ENCODE peak calls at places on chromosomes 3 and 15, in five cellular contexts. Z is H9, I is left lung, B is transverse colon, C is fibroblast of lung. Q is an unnamed sample.

GRCh38 chr3:192847918-192848317 is 69.7 kb downstream of the MB21D2 start:
- DNase-seq in Z (no peak), I (no peak), B (no peak), C (peak; percentile 70), Q (no peak)

GRCh38 chr3:38281895-38282686 is at the start of gene SLC22A14:
- DNase-seq in Z (peak; percentile 60), I (no peak), B (no peak), C (no peak), Q (no peak)

GRCh38 chr15:25725758-25726157 is 137.4 kb downstream of the ATP10A start:
- DNase-seq in Z (no peak), I (no peak), B (no peak), C (no peak), Q (no peak)

GRCh38 chr3:23239181-23240068 is 36.3 kb downstream of the UBE2E2 start:
- DNase-seq in Z (no peak), I (no peak), B (no peak), C (no peak), Q (no peak)

GRCh38 chr3:53274938-53275666 is 19.3 kb upstream of the TKT start:
- DNase-seq in Z (no peak), I (no peak), B (no peak), C (no peak), Q (no peak)

GRCh38 chr3:142509079-142509478 is 61.2 kb upstream of the XRN1 start:
- DNase-seq in Z (no peak), I (no peak), B (no peak), C (no peak), Q (no peak)

GRCh38 chr3:93973160-93974126 is at the start of gene PROS1:
- DNase-seq in Z (peak; percentile 66), I (peak; percentile 88), B (peak; percentile 83), C (peak; percentile 88), Q (peak; percentile 77)

GRCh38 chr3:25511972-25512721 is 84.1 kb downstream of the RARB start:
- DNase-seq in Z (no peak), I (no peak), B (no peak), C (no peak), Q (no peak)

GRCh38 chr15:65042776-65043322 is 2.3 kb upstream of the SLC51B start:
- DNase-seq in Z (no peak), I (no peak), B (peak; percentile 41), C (no peak), Q (peak; percentile 58)

GRCh38 chr15:31332020-31332680 is 5.5 kb downstream of the KLF13 start:
- DNase-seq in Z (no peak), I (no peak), B (no peak), C (no peak), Q (no peak)

GRCh38 chr15:70269991-70270751 is 172.5 kb upstream of the TLE3 start:
- DNase-seq in Z (no peak), I (no peak), B (peak; percentile 19), C (no peak), Q (no peak)

GRCh38 chr3:151037746-151038145 is 47.7 kb upstream of the MED12L start:
- DNase-seq in Z (no peak), I (peak; percentile 40), B (peak; percentile 9), C (peak; percentile 91), Q (no peak)

GRCh38 chr15:95887666-95888480 is 442.6 kb upstream of the NR2F2 start:
- DNase-seq in Z (no peak), I (no peak), B (no peak), C (no peak), Q (no peak)

GRCh38 chr3:120364821-120365220 is 15.7 kb upstream of the LRRC58 start:
- DNase-seq in Z (no peak), I (no peak), B (no peak), C (peak; percentile 3), Q (no peak)

GRCh38 chr3:152054315-152054714 is 180.9 kb downstream of the SUCNR1 start:
- DNase-seq in Z (no peak), I (no peak), B (no peak), C (no peak), Q (no peak)

GRCh38 chr3:39644176-39644575 is 165.2 kb upstream of the MYRIP start:
- DNase-seq in Z (no peak), I (no peak), B (no peak), C (peak; percentile 72), Q (no peak)

GRCh38 chr3:140188285-140188684 is 253.3 kb downstream of the CLSTN2 start:
- DNase-seq in Z (no peak), I (no peak), B (no peak), C (no peak), Q (no peak)

GRCh38 chr15:51758645-51759044 is 7.2 kb downstream of the TMOD2 start:
- DNase-seq in Z (no peak), I (no peak), B (peak; percentile 27), C (peak; percentile 81), Q (no peak)

GRCh38 chr15:66865622-66866611 is 163.9 kb downstream of the SMAD6 start:
- DNase-seq in Z (peak; percentile 20), I (peak; percentile 69), B (peak; percentile 35), C (no peak), Q (peak; percentile 88)

GRCh38 chr3:179811321-179812095 is 158.7 kb downstream of the USP13 start:
- DNase-seq in Z (peak; percentile 57), I (no peak), B (peak; percentile 12), C (peak; percentile 89), Q (no peak)

GRCh38 chr15:99550077-99550476 is 15.7 kb upstream of the MEF2A start:
- DNase-seq in Z (no peak), I (no peak), B (no peak), C (no peak), Q (no peak)

DNA sequence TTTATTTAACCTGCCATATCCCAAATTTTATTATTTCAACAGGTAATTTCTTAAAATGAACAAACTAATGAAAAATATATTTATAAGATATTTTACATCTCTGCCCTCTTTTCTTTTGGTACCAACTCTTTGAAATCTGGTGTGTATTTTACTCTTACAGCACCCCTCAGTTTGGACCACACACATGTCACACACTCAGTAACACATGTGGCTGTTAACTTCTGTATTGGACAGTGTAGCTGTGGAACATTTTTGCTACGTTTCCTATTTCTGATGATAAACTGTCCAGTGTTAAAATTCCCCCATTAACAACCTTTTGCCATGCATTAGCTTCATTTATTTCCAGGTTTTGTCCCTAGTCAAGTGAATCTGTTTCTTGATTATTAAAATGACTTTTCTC is 250.6 kb downstream of the NFKBIZ start:
- DNase-seq in Z (no peak), I (no peak), B (no peak), C (no peak), Q (no peak)
- H3K4me1 ChIP-seq in Z (no peaks in the 10 kb centered on the region), I (peaks cover 2% of the 10 kb centered on the region), B (no peaks in the 10 kb centered on the region), C (no peaks in the 10 kb centered on the region), Q (no peaks in the 10 kb centered on the region)

DNA sequence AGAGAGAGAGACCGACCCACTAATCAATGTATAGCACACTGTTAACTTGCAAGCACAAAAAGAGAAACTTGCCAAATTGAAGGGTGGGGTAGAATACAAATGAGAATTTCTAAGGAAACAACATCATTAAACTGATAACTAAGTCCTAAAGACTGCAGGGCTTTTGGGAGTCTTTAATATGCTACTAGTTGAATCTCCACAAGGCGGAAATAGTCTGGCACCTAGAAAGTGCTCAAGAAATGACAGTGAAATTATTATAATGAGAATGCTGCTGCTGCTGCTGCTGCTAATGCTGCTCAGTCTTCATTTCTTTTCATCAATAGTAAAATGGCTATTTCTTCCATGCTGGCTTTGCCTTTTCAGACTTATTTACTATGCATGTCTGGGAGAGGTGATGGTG is 91.8 kb downstream of the BTD start:
- DNase-seq in Z (no peak), I (no peak), B (no peak), C (no peak), Q (no peak)
- TF ChIP-seq CTCF in Z (peak; percentile 46), I (no peak), B (no peak), C (no peak), Q (no peak)

GRCh38 chr3:149376728-149377407 is 581 bp downstream of the TM4SF1 start:
- DNase-seq in Z (no peak), I (no peak), B (no peak), C (peak; percentile 76), Q (no peak)

GRCh38 chr3:149375824-149376196 is 1.6 kb downstream of the TM4SF1 start:
- DNase-seq in Z (no peak), I (no peak), B (no peak), C (no peak), Q (no peak)

GRCh38 chr3:149373235-149374125 is 4.0 kb downstream of the TM4SF1 start:
- DNase-seq in Z (no peak), I (no peak), B (no peak), C (peak; percentile 94), Q (no peak)

GRCh38 chr3:149375164-149375823 is 2.2 kb downstream of the TM4SF1 start:
- DNase-seq in Z (no peak), I (no peak), B (no peak), C (peak; percentile 18), Q (no peak)

GRCh38 chr3:149374391-149374790 is 3.1 kb downstream of the TM4SF1 start:
- DNase-seq in Z (no peak), I (no peak), B (no peak), C (no peak), Q (no peak)
- H3K4me1 ChIP-seq in Z (peaks cover 2% of the 10 kb centered on the region), I (peaks cover 68% of the 10 kb centered on the region), B (peaks cover 10% of the 10 kb centered on the region), C (peaks cover 32% of the 10 kb centered on the region), Q (peaks cover 30% of the 10 kb centered on the region)

DNA sequence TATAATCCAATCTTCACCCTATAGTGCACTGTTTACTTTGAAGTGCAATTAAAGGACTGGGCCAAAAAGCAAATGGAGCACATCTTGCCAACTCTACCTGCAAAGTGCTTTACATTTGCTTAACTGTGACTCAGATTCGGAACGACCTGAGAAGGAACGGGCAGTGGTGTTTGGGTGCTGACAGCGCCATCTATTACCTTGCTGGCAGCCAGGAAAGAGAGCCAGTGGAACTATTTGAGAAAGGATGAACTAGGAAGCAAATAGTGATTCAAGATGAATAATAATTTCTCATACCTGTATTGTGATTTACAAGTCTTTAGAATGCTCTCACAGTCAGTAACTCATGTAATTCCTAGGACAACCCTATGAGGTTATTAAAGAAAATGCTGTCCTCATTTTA is 312.9 kb downstream of the PDCD6IP start:
- DNase-seq in Z (no peak), I (no peak), B (no peak), C (no peak), Q (no peak)
- TF ChIP-seq CTCF in Z (no peak), I (no peak), B (no peak), C (no peak), Q (no peak)

GRCh38 chr15:39497016-39497758 is 83.7 kb upstream of the THBS1 start:
- DNase-seq in Z (no peak), I (no peak), B (no peak), C (no peak), Q (no peak)
- H3K4me1 ChIP-seq in Z (no peaks in the 10 kb centered on the region), I (no peaks in the 10 kb centered on the region), B (peaks cover 4% of the 10 kb centered on the region), C (peaks cover 4% of the 10 kb centered on the region), Q (no peaks in the 10 kb centered on the region)

GRCh38 chr15:61169904-61170695 is 59.0 kb downstream of the RORA start:
- DNase-seq in Z (no peak), I (no peak), B (no peak), C (no peak), Q (no peak)
- TF ChIP-seq CTCF in Z (no peak), I (no peak), B (no peak), C (no peak), Q (no peak)

DNA sequence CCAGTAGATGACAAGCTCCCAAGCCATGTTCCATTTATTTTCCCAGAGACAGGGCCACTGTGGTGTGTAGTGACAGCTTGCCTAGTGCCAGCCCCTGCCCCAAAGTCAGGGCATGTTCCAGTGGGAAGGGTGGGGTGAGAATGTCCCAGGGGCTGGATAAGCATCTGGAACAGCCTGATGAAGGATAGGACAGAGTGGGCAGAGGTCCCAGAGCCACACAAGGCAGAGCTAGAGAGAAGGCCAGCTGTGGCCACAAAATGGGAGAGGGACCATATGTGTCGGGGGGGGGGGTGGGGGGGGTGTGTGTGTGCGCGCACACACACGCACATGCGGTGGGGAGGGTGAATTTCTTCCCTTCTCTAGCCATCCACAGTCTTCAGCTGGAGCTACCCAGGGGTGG is 27.0 kb upstream of the TSPAN3 start:
- DNase-seq in Z (no peak), I (no peak), B (no peak), C (no peak), Q (no peak)
- H3K4me1 ChIP-seq in Z (no peaks in the 10 kb centered on the region), I (no peaks in the 10 kb centered on the region), B (no peaks in the 10 kb centered on the region), C (no peaks in the 10 kb centered on the region), Q (no peaks in the 10 kb centered on the region)